ENCODE peak calls at places on chromosome 19, in four cellular contexts. F is activated B cell treated with CpG ODN at 0.5 μM for 24 hours, B is choroid plexus epithelial cell, R is stomach. A is an unnamed sample.

GRCh38 chr19:16342002-16342715 is 17.5 kb downstream of the KLF2 start:
- DNase-seq in F (peak), B (no peak), R (no peak), A (no peak)

GRCh38 chr19:19279062-19279612 is 6.0 kb upstream of the TM6SF2 start:
- DNase-seq in F (no peak), B (no peak), R (no peak), A (no peak)

GRCh38 chr19:10404888-10405808 is 1.8 kb upstream of the CDC37 start:
- DNase-seq in F (no peak), B (peak), R (no peak), A (no peak)

GRCh38 chr19:10583021-10583776 is 3.9 kb downstream of the AP1M2 start:
- DNase-seq in F (no peak), B (no peak), R (no peak), A (no peak)

GRCh38 chr19:11137542-11138384 is 17.8 kb downstream of the SPC24 start:
- DNase-seq in F (no peak), B (peak), R (peak), A (peak)

GRCh38 chr19:43461303-43461702 is 4.1 kb downstream of the LYPD3 start:
- DNase-seq in F (no peak), B (no peak), R (no peak), A (no peak)

GRCh38 chr19:56831279-56831678 is 9.2 kb downstream of the PEG3 start:
- DNase-seq in F (no peak), B (no peak), R (no peak), A (no peak)

GRCh38 chr19:12786950-12787349 is 4.3 kb upstream of the JUNB start:
- DNase-seq in F (no peak), B (no peak), R (no peak), A (no peak)

GRCh38 chr19:33649919-33650305 is 28.2 kb downstream of the CHST8 start:
- DNase-seq in F (no peak), B (no peak), R (no peak), A (no peak)

GRCh38 chr19:1862424-1863307 is 713 bp downstream of the KLF16 start:
- DNase-seq in F (peak), B (no peak), R (no peak), A (no peak)

GRCh38 chr19:33670398-33670797 is 48.6 kb downstream of the CHST8 start:
- DNase-seq in F (no peak), B (no peak), R (no peak), A (no peak)

GRCh38 chr19:35438527-35438926 is 9.5 kb upstream of the FFAR2 start:
- DNase-seq in F (no peak), B (no peak), R (no peak), A (no peak)

GRCh38 chr19:33878136-33878535 is 81.5 kb downstream of the KCTD15 start:
- DNase-seq in F (no peak), B (no peak), R (no peak), A (no peak)

GRCh38 chr19:50147462-50148423 is 15.3 kb downstream of the IZUMO2 start:
- DNase-seq in F (peak), B (peak), R (peak), A (peak)
- TF ChIP-seq CTCF in F (no peak), B (peak), R (peak), A (peak)

GRCh38 chr19:47228937-47229673 is 1.9 kb downstream of the BBC3 start:
- DNase-seq in F (no peak), B (peak), R (no peak), A (no peak)

GRCh38 chr19:47227347-47228167 is 3.4 kb downstream of the BBC3 start:
- DNase-seq in F (peak), B (peak), R (peak), A (peak)

GRCh38 chr19:47226426-47227346 is 4.3 kb downstream of the BBC3 start:
- DNase-seq in F (peak), B (peak), R (peak), A (no peak)

GRCh38 chr19:47228168-47228936 is 2.6 kb downstream of the BBC3 start:
- DNase-seq in F (peak), B (no peak), R (peak), A (peak)

GRCh38 chr19:47225746-47226425 is 5.1 kb downstream of the BBC3 start:
- DNase-seq in F (peak), B (peak), R (peak), A (peak)
- TF ChIP-seq CTCF in F (no peak), B (peak), R (peak), A (peak)

DNA sequence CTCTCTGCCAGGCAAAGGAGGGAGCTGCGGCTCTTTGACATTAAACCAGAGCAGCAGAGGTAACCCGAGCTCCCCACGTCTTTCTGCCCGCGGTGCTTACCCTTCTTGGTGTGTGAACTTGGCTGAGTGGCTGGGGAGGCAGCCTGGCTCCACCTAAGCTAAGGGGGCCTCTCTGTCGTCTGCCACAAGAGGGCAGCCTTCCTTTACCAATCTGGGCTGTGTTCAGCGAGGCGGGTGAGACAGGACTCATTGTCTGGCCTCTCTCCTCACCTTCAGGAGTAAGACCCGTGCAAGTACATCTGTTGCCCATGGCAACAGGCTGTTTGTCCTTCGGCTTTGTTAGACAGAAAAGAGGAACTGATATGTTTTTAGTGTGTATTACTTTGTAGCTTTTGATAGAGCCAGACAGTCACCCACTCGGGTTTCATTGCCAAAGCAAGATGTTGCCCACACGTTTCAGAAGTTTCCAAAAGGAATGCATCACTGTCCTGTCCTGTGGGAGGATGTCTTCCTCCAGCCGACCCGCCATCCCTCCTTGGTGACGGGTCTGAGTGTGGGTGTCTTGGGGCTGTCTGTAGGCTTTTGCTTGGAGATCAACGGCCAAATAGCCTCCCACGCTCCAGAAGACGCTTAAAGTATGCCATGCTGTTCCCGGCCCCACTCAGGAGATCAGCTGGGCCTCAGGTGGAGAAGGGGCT is 4.6 kb downstream of the POP4 start:
- DNase-seq in F (peak), B (peak), R (peak), A (peak)
- TF ChIP-seq CTCF in F (peak), B (peak), R (peak), A (peak)

GRCh38 chr19:42297034-42297433 is 4.9 kb upstream of the PRR19 start:
- DNase-seq in F (no peak), B (no peak), R (no peak), A (no peak)
- TF ChIP-seq CTCF in F (no peak), B (no peak), R (no peak), A (no peak)

DNA sequence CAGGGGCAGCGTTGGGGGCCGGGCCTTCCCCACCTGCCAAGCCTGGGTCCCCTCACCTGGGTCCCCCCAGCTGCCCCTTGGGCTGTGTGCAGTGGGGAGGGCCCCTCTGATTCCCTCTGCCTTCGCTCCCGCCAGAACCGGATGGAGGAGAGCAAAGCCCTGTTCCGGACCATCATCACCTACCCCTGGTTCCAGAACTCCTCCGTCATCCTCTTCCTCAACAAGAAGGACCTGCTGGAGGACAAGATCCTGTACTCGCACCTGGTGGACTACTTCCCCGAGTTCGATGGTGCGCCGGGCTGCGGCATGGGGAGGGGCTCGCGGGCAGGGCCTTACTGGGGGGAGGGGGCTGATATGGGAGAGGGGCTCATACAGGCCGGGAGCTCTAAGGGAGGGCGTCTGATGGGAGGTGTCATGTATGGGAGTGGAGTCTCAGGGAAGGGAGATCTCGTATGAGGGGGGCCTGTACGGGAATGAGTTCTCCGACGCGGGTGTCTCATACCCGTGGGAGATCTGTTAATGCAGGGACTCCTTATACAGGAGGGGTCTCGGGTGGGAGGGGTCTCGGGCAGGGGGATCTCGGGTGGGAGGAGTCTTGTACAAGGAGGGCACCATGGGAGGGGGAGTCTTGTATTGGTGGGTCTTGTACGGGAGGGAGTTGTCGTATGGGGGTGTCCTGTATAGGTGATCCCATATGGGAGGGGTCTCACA is 16.6 kb upstream of the GNA15 start:
- DNase-seq in F (no peak), B (no peak), R (no peak), A (no peak)
- TF ChIP-seq CTCF in F (no peak), B (no peak), R (no peak), A (no peak)

DNA sequence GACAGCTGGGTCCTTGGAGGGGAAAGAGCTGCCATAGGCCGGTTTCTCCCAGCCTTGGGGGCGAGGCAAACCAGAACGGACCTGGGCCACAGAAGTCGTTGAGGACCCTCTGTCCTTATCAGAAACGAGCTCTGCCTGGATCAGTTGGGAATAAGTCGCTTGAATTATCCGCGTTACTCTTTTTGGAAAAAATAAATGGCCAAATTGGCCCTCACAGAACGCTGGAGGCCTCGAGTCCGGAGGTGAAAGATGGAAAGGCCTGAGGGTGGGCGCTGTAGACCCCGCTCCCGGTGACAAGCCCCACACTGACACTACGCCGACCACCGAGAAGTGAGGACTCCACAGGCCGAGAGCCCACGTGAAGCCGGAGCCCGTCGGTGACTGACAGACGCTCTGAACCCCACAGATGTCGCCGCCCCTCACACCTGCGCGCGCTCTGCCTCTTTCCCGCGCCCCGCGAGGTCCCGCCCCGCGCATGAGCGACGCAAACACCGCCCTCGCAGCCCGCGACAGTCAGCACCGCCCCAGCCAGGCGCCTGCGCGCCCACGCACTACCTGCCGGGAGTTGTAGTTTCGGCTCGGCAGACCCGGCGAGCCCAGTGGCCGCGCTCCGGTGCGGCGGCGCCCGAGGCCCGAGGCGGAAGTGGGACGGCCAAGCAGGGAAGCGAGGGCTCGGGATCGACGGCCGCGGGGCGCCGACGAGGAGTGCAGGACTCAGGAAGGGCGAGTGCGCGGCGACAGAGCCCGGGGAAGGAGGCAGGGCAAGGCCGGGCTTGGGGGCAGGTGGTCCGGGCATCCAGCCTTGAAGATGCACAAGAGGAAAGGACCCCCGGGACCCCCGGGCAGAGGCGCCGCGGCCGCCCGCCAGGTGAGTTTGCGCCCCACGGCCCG is at the start of the genes BRME1 and CC2D1A:
- DNase-seq in F (peak), B (peak), R (peak), A (peak)
- TF ChIP-seq CTCF in F (no peak), B (no peak), R (no peak), A (peak)

GRCh38 chr19:4906963-4907362 is 2.3 kb upstream of the UHRF1 start:
- DNase-seq in F (no peak), B (no peak), R (no peak), A (no peak)
- TF ChIP-seq CTCF in F (no peak), B (no peak), R (no peak), A (no peak)

GRCh38 chr19:47414469-47414868 is 4.9 kb downstream of the MEIS3 start:
- DNase-seq in F (no peak), B (no peak), R (no peak), A (no peak)
- TF ChIP-seq CTCF in F (no peak), B (peak), R (no peak), A (no peak)

DNA sequence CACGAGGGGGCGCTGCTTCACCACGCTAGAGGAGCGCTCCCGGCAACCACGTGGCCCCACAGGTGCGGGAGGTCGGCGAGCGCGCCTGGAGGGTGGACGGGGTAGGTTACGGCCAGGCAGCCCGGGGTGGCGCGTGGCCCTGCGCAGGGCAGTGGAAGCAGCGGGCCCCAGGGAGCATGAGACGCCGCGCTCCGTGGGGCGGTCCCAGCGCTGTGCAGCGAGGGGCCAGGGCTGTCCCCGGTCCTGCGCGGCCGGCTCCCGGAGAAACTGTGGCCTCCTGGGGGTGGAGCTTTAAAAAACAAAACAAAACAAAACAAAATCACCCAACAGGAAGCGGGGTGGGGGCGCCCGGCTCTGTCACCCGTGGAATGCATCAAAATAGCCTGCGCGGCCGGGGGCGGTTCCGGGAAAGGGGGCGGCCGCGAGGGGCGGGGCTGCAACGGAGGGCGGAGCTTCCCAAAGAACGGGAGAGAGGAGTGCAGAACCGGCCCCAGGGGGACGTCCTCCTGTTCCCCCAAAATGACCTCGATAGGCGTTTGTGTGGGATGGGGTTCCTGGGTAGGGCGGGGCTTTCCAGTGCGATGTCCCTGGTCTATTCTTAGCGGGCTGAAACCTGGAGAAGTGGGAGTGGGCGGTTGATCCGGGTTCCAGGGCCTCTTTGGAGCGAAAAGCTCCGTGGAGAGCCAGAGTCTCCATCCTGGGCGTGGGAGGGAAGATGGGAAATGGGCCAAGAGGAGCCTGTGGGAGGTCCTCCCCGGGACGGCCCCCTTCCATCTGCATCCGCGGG is 27.3 kb downstream of the NUMBL start:
- DNase-seq in F (peak), B (peak), R (peak), A (peak)
- TF ChIP-seq CTCF in F (peak), B (no peak), R (no peak), A (peak)

DNA sequence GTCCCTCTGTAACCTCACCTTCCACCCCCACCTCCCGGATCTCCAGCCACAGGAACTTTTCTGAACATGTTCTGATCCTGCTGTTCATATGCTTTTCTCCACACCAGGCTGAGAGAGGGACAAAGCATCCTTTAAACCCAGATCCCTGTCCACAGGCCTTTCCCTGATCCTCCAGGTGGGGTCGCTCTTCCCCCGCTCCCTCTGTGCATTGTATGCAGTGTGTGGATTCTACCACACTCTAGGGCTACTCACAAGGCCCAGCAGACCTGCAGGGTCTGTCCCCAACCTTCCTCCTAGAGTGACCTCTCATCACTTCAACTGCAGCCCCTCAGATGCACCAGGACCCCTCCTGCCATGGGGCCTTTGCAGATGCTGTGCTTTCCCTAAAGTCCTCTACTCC is 1200.6 kb downstream of the UQCRFS1 start:
- DNase-seq in F (no peak), B (no peak), R (no peak), A (no peak)
- TF ChIP-seq CTCF in F (no peak), B (no peak), R (no peak), A (peak)